ENCODE peak calls at places on chromosomes 12 and 14, in six cellular contexts. B, Y, I, W, H and S are unnamed samples.

GRCh38 chr12:29547151-29547561 is 49.7 kb upstream of the OVCH1 start:
- DNase-seq in B (no peak), Y (no peak), W (no peak), I (no peak), H (no peak), S (no peak)

GRCh38 chr14:64955297-64955696 is 12.8 kb upstream of the GPX2 start:
- DNase-seq in B (peak), I (no peak), H (no peak), W (no peak), Y (no peak), S (no peak)

GRCh38 chr14:56733396-56733795 is 76.9 kb downstream of the OTX2 start:
- DNase-seq in W (no peak), B (no peak), I (no peak), H (no peak), Y (no peak), S (no peak)

GRCh38 chr14:35386673-35387125 is 17.9 kb downstream of the NFKBIA start:
- DNase-seq in I (no peak), W (peak), Y (no peak), H (no peak), B (peak), S (no peak)

GRCh38 chr12:91182664-91183455 is at the start of gene DCN:
- DNase-seq in H (no peak), Y (no peak), I (no peak), B (no peak), W (no peak), S (no peak)

GRCh38 chr12:124111006-124111405 is 138.0 kb downstream of the ZNF664 start:
- DNase-seq in H (no peak), Y (no peak), I (no peak), B (no peak), W (no peak), S (no peak)

GRCh38 chr12:65518771-65519170 is 240.3 kb downstream of the MSRB3 start:
- DNase-seq in I (no peak), W (no peak), Y (no peak), B (no peak), H (no peak), S (no peak)

GRCh38 chr14:100902792-100903191 is 730 bp downstream of the RTL1 start:
- DNase-seq in H (no peak), B (no peak), I (no peak), W (no peak), Y (no peak), S (no peak)

GRCh38 chr14:95226801-95227200 is 69.5 kb upstream of the DICER1 start:
- DNase-seq in H (no peak), Y (no peak), I (no peak), B (no peak), W (peak), S (no peak)

GRCh38 chr12:108641446-108642268 is 8.0 kb upstream of the SELPLG start:
- DNase-seq in B (no peak), I (no peak), W (no peak), Y (no peak), H (no peak), S (no peak)

GRCh38 chr12:79690606-79691298 is at the start of gene PAWR:
- DNase-seq in I (no peak), H (no peak), W (peak), B (peak), Y (peak), S (no peak)

GRCh38 chr12:24562761-24563392 is 386.0 kb downstream of the BCAT1 start:
- DNase-seq in H (no peak), B (no peak), Y (no peak), I (no peak), W (peak), S (no peak)

GRCh38 chr12:80837342-80837978 is 100.3 kb downstream of the LIN7A start:
- DNase-seq in H (no peak), B (no peak), Y (peak), I (no peak), W (peak), S (no peak)

GRCh38 chr12:95922231-95922630 is 20.2 kb downstream of the CCDC38 start:
- DNase-seq in B (no peak), H (no peak), I (no peak), Y (no peak), W (no peak), S (no peak)

GRCh38 chr12:1544991-1545700 is 49.2 kb downstream of the FBXL14 start:
- DNase-seq in Y (peak), H (no peak), B (no peak), I (no peak), W (peak), S (no peak)

GRCh38 chr12:54371328-54372112 is 7.2 kb upstream of the GPR84 start:
- DNase-seq in W (no peak), H (no peak), I (no peak), B (peak), Y (no peak), S (no peak)

GRCh38 chr12:79125358-79125757 is 260.8 kb downstream of the SYT1 start:
- DNase-seq in H (no peak), I (no peak), B (no peak), W (no peak), Y (no peak), S (no peak)

GRCh38 chr12:12443482-12443881 is 86.6 kb downstream of the BORCS5 start:
- DNase-seq in I (no peak), W (no peak), B (no peak), Y (no peak), H (no peak), S (no peak)

GRCh38 chr14:100891051-100891450 is 12.5 kb downstream of the RTL1 start:
- DNase-seq in H (no peak), W (no peak), Y (no peak), I (no peak), B (no peak), S (no peak)

GRCh38 chr14:55094630-55095157 is 34.4 kb upstream of the LGALS3 start:
- DNase-seq in I (no peak), B (no peak), H (no peak), Y (no peak), W (no peak), S (no peak)

GRCh38 chr14:102362084-102362483 is 606 bp downstream of the CINP start:
- DNase-seq in B (no peak), I (no peak), W (no peak), H (peak), Y (no peak), S (no peak)

GRCh38 chr12:6057693-6058092 is 66.8 kb downstream of the VWF start:
- DNase-seq in Y (no peak), I (no peak), B (no peak), W (no peak), H (no peak), S (no peak)